ENCODE peak calls at places on chromosomes 7 and 10, in six cellular contexts. H, P, I, O, J and W are unnamed samples.

GRCh38 chr7:17952387-17952786 is 12.1 kb upstream of the SNX13 start:
- DNase-seq in H (no peak), P (no peak), I (no peak), O (no peak), J (no peak), W (no peak)

GRCh38 chr10:72105098-72105475 is 16.7 kb upstream of the SPOCK2 start:
- DNase-seq in H (no peak), P (no peak), I (no peak), O (no peak), J (no peak), W (no peak)

GRCh38 chr10:124598773-124599587 is 137.4 kb downstream of the LHPP start:
- DNase-seq in H (no peak), P (no peak), I (no peak), O (no peak), J (no peak), W (no peak)

GRCh38 chr10:63466168-63466935 is 575 bp upstream of the JMJD1C start:
- DNase-seq in H (no peak), P (peak), I (peak), O (peak), J (no peak), W (peak)

GRCh38 chr7:44147026-44147881 is 6.1 kb upstream of the MYL7 start:
- DNase-seq in H (no peak), P (peak), I (no peak), O (peak), J (no peak), W (no peak)

GRCh38 chr7:85237721-85238120 is 50.9 kb upstream of the SEMA3D start:
- DNase-seq in H (no peak), P (peak), I (peak), O (no peak), J (no peak), W (peak)

GRCh38 chr10:75971402-75972211 is 540.2 kb downstream of the LRMDA start:
- DNase-seq in H (no peak), P (no peak), I (peak), O (no peak), J (no peak), W (peak)

GRCh38 chr7:157208758-157209413 is 70.2 kb downstream of the UBE3C start:
- DNase-seq in H (no peak), P (no peak), I (no peak), O (no peak), J (no peak), W (no peak)

GRCh38 chr10:128080231-128080630 is 46.0 kb downstream of the MKI67 start:
- DNase-seq in H (no peak), P (no peak), I (no peak), O (peak), J (no peak), W (no peak)

GRCh38 chr10:1347962-1348772 is 292.0 kb downstream of the WDR37 start:
- DNase-seq in H (no peak), P (no peak), I (no peak), O (peak), J (no peak), W (no peak)

GRCh38 chr7:19249281-19249680 is 104.1 kb upstream of the FERD3L start:
- DNase-seq in H (no peak), P (no peak), I (no peak), O (no peak), J (no peak), W (no peak)

GRCh38 chr10:97974108-97974507 is 56.3 kb downstream of the CRTAC1 start:
- DNase-seq in H (no peak), P (no peak), I (no peak), O (no peak), J (peak), W (no peak)

GRCh38 chr7:20330797-20331230 is at the start of gene ITGB8:
- DNase-seq in H (no peak), P (peak), I (no peak), O (peak), J (peak), W (no peak)

GRCh38 chr7:92135490-92135889 is 1.2 kb upstream of the CYP51A1 start:
- DNase-seq in H (no peak), P (peak), I (no peak), O (no peak), J (no peak), W (peak)

GRCh38 chr10:11610855-11611247 is 599 bp downstream of the USP6NL start:
- DNase-seq in H (no peak), P (peak), I (peak), O (peak), J (peak), W (peak)

GRCh38 chr7:152674860-152675760 is 831 bp downstream of the XRCC2 start:
- DNase-seq in H (no peak), P (peak), I (peak), O (no peak), J (no peak), W (peak)

GRCh38 chr10:77974396-77975074 is 48.0 kb upstream of the DLG5 start:
- DNase-seq in H (peak), P (peak), I (peak), O (peak), J (peak), W (peak)

GRCh38 chr10:92757066-92757716 is 67.4 kb downstream of the HHEX start:
- DNase-seq in H (no peak), P (peak), I (peak), O (peak), J (peak), W (peak)

GRCh38 chr7:27409776-27410175 is 167.2 kb downstream of the EVX1 start:
- DNase-seq in H (no peak), P (no peak), I (no peak), O (no peak), J (no peak), W (peak)

GRCh38 chr7:107961399-107961798 is 41.6 kb downstream of the LAMB1 start:
- DNase-seq in H (no peak), P (peak), I (no peak), O (no peak), J (no peak), W (no peak)

GRCh38 chr10:75395171-75395954 is 6.2 kb downstream of the ZNF503 start:
- DNase-seq in H (peak), P (peak), I (peak), O (peak), J (peak), W (peak)

GRCh38 chr7:33258561-33258960 is 129.2 kb downstream of the BBS9 start:
- DNase-seq in H (no peak), P (peak), I (peak), O (no peak), J (no peak), W (no peak)

GRCh38 chr7:641269-641671 is 85.2 kb upstream of the DNAAF5 start:
- DNase-seq in H (no peak), P (peak), I (no peak), O (no peak), J (no peak), W (peak)

GRCh38 chr10:132685121-132685891 is 100.6 kb downstream of the NKX6-2 start:
- DNase-seq in H (no peak), P (no peak), I (peak), O (peak), J (no peak), W (peak)

GRCh38 chr7:143042159-143042820 is 9.9 kb upstream of the OR6V1 start:
- DNase-seq in H (peak), P (peak), I (no peak), O (no peak), J (no peak), W (no peak)

GRCh38 chr7:137840183-137840779 is 6.5 kb downstream of the DGKI start:
- DNase-seq in H (peak), P (no peak), I (no peak), O (no peak), J (no peak), W (no peak)

GRCh38 chr7:137834552-137834951 is 12.2 kb downstream of the DGKI start:
- DNase-seq in H (no peak), P (no peak), I (no peak), O (no peak), J (no peak), W (no peak)

GRCh38 chr7:137836113-137836509 is 10.7 kb downstream of the DGKI start:
- DNase-seq in H (no peak), P (no peak), I (peak), O (no peak), J (no peak), W (no peak)

GRCh38 chr7:137835486-137836112 is 11.2 kb downstream of the DGKI start:
- DNase-seq in H (no peak), P (no peak), I (no peak), O (no peak), J (no peak), W (no peak)

DNA sequence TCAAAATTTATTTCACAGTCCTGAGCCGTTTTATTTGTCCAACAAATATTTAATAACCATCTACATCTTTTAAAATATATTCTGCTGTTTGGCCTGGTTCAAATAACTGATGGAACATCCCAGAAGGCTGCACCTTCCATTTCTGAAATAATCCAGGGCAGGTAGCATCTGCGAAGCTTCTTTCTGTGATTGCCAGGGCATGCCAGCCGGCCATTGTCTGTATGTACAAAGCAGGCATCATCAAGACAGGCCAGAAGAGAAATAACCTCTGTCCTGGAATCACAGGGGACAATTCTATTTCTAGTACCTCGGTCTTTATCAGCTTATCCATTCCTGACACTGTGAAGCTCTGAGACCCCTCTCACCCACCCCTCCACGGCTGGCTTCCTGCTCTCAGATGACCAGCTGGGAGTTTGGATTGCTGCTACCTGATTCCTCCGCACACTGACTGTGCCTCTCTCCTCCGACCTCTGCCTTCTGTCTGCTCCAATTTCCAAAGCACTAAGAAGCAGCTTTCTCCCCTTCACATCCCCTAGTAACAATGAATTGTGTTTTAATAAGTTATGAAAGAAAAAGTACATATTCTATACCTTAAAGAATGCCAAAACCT is 8.0 kb downstream of the DGKI start:
- DNase-seq in H (no peak), P (no peak), I (no peak), O (no peak), J (no peak), W (no peak)
- H3K27ac ChIP-seq in H (peak), P (no peak), I (no peak), O (no peak), J (no peak), W (no peak)

GRCh38 chr7:24946467-24946866 is 33.5 kb downstream of the OSBPL3 start:
- DNase-seq in H (no peak), P (no peak), I (no peak), O (no peak), J (no peak), W (no peak)
- H3K14ac ChIP-seq in H (no peak), P (no peak), I (peak), O (no peak), J (no peak), W (no peak)

GRCh38 chr10:119620241-119620753 is 23.5 kb upstream of the TIAL1 start:
- DNase-seq in H (no peak), P (no peak), I (peak), O (no peak), J (no peak), W (peak)
- H3K27ac ChIP-seq in H (peak), P (no peak), I (peak), O (no peak), J (no peak), W (no peak)

DNA sequence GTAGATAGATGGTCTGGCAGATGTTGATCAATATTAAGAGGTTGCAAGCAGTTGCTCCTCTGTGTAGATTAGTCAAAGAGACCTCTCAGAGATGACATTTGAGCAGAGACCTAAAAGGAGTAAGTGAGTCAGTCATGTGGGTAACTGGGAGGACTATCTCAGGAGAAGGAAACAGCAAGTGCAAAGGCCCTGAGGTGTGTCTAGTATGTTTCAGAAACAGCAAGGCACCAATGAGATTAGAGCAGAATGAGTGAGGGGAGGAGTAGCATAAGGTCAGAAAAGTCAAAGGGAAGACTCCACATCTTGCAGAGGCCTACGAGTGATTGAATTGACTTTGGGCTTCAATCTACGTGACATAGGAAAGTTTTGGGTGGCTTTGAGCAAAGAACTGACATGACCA is 89.8 kb upstream of the COL1A2 start:
- DNase-seq in H (no peak), P (peak), I (no peak), O (no peak), J (no peak), W (no peak)
- H3K14ac ChIP-seq in H (no peak), P (no peak), I (no peak), O (no peak), J (no peak), W (no peak)

DNA sequence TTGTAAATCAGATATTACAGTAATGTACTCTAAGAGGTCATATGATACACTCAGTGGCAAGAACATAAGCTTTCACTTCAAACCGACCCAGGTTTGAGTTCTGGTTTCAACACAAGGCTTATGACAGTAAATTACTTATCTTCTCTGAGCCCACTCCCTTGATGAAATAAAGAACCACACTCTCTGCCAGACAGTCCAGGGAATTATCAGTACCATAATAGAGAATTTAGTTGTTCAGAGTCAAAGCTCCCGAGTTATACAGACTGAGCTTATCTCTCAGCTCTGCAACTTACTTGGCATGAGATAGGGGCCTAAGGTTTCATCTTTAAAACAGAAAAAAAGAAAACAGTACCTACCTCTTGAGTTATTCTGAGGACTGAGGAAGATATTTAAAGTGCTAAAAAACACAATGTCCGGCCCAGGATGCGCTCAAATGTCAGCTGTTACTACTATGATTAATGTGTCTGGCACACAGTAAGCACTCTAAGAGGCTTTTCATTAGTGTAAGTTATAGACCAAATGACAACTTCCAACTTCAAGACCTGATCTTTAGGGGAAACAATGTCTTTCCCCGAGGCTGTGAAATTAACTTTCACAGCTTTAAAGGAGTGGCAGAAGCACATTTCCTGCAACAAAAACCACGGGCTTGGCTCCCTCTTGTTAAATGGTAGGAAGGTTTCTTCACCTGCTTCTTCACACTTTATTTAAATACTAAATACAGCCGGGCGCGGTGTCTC is 38.1 kb downstream of the UBE2H start:
- DNase-seq in H (no peak), P (no peak), I (no peak), O (no peak), J (peak), W (no peak)
- H3K27ac ChIP-seq in H (no peak), P (no peak), I (no peak), O (no peak), J (no peak), W (no peak)

DNA sequence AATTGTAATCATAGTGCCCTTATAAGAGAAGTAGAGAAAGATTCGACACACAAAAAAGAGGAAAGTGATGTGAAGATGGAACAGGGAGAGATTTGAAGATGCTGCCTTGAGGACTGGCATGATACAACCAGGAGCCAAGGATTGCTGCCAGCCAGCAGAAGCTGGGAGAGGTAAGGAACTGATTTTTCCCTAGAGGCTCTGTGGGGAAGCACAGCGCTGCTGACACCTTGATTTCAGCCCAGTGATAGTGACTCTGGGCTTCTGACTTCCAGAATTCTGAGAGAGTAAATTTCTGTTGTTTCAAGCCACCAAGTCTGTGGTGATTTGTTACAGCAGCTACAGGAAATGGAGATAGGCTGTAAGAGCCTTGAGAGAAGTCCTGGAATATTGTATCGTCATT is 98.2 kb downstream of the RAB11FIP2 start:
- DNase-seq in H (no peak), P (no peak), I (no peak), O (no peak), J (no peak), W (no peak)
- H3K14ac ChIP-seq in H (no peak), P (no peak), I (no peak), O (no peak), J (no peak), W (no peak)